ENCODE peak calls at places on chromosomes 3 and 15, in nine cellular contexts. K is NCI-H69, I is NCI-H1436, M is DMS53, B is BE2C, F is HTR-8/SVneo, N is GDM1, A is MV-4-11, S is Right ventricle myocardium superior. G is an unnamed sample.

GRCh38 chr3:43262194-43262593 is 24.1 kb upstream of the SNRK start:
- DNase-seq in B (no peak), M (no peak), S (no peak), A (no peak), K (no peak), I (no peak), F (no peak), N (no peak), G (no peak)

GRCh38 chr3:58469096-58469495 is 22.8 kb upstream of the KCTD6 start:
- DNase-seq in K (peak), S (no peak), B (no peak), M (no peak), I (no peak), N (no peak), F (no peak), A (no peak), G (peak)

GRCh38 chr15:38660726-38661125 is 96.1 kb upstream of the RASGRP1 start:
- DNase-seq in K (peak), I (no peak), F (no peak), M (peak), A (peak), S (no peak), B (no peak), N (no peak), G (no peak)

GRCh38 chr3:28664123-28664522 is 315.5 kb upstream of the AZI2 start:
- DNase-seq in M (no peak), K (no peak), F (no peak), I (no peak), B (no peak), A (no peak), S (no peak), N (no peak), G (no peak)

GRCh38 chr3:138812806-138813205 is 21.9 kb downstream of the PIK3CB start:
- DNase-seq in I (no peak), F (no peak), S (no peak), A (peak), K (no peak), N (no peak), B (no peak), M (no peak), G (no peak)

GRCh38 chr15:38650936-38651327 is 86.3 kb upstream of the RASGRP1 start:
- DNase-seq in M (no peak), N (no peak), K (no peak), I (no peak), F (no peak), A (peak), S (no peak), B (no peak), G (no peak)

GRCh38 chr15:48623456-48623855 is 22.1 kb downstream of the FBN1 start:
- DNase-seq in S (no peak), F (no peak), A (no peak), B (no peak), I (no peak), M (no peak), K (no peak), N (no peak), G (no peak)

GRCh38 chr15:88331291-88331690 is 74.8 kb upstream of the NTRK3 start:
- DNase-seq in S (no peak), K (peak), N (peak), F (peak), B (peak), A (peak), M (peak), I (peak), G (peak)

GRCh38 chr3:67311440-67311839 is 313.3 kb downstream of the KBTBD8 start:
- DNase-seq in S (no peak), K (no peak), I (no peak), B (no peak), F (no peak), N (no peak), M (no peak), A (no peak), G (no peak)

GRCh38 chr15:77966540-77967290 is 110.8 kb downstream of the TBC1D2B start:
- DNase-seq in S (no peak), M (peak), A (peak), K (peak), F (peak), I (peak), N (no peak), B (no peak), G (no peak)

GRCh38 chr15:96160269-96160668 is 170.2 kb upstream of the NR2F2 start:
- DNase-seq in I (no peak), A (no peak), B (no peak), M (no peak), N (no peak), F (no peak), S (peak), K (no peak), G (no peak)

GRCh38 chr3:136938334-136938733 is 19.4 kb upstream of the IL20RB start:
- DNase-seq in A (peak), N (no peak), K (no peak), S (no peak), B (no peak), F (no peak), M (no peak), I (no peak), G (no peak)

GRCh38 chr3:133841196-133841595 is 35.6 kb downstream of the SRPRB start:
- DNase-seq in N (no peak), F (no peak), A (no peak), B (no peak), S (no peak), K (no peak), I (no peak), M (no peak), G (no peak)

GRCh38 chr15:58546635-58547627 is 115.1 kb downstream of the LIPC start:
- DNase-seq in K (peak), S (peak), I (no peak), N (no peak), A (no peak), M (peak), B (no peak), F (peak), G (no peak)

GRCh38 chr15:72013703-72014102 is 104.2 kb downstream of the MYO9A start:
- DNase-seq in S (no peak), N (no peak), F (no peak), A (no peak), B (no peak), K (no peak), I (no peak), M (no peak), G (no peak)

GRCh38 chr3:36257117-36257516 is 123.2 kb upstream of the STAC start:
- DNase-seq in M (peak), I (no peak), K (no peak), S (no peak), N (no peak), B (no peak), A (no peak), F (no peak), G (no peak)

GRCh38 chr15:69164807-69165636 is 4.6 kb downstream of the GLCE start:
- DNase-seq in A (peak), F (no peak), M (no peak), B (no peak), N (no peak), S (no peak), K (peak), I (no peak), G (no peak)

GRCh38 chr3:29317659-29318173 is 36.8 kb downstream of the RBMS3 start:
- DNase-seq in S (no peak), N (no peak), F (no peak), B (no peak), K (no peak), A (no peak), I (no peak), M (no peak), G (no peak)

GRCh38 chr15:75452968-75453702 is 1.6 kb upstream of the SIN3A start:
- DNase-seq in I (peak), B (peak), S (peak), A (peak), F (no peak), N (peak), K (peak), M (peak), G (peak)

GRCh38 chr15:70556376-70556775 is 207.0 kb downstream of the UACA start:
- DNase-seq in K (peak), S (no peak), M (no peak), N (no peak), I (no peak), A (no peak), F (no peak), B (no peak), G (no peak)

GRCh38 chr3:127485396-127486170 is 105.0 kb downstream of the TPRA1 start:
- DNase-seq in F (no peak), S (no peak), N (no peak), A (no peak), B (no peak), M (no peak), K (no peak), I (no peak), G (no peak)

GRCh38 chr3:105493305-105493892 is 126.7 kb downstream of the ALCAM start:
- DNase-seq in M (no peak), F (no peak), N (no peak), K (no peak), A (no peak), B (peak), S (no peak), I (no peak), G (peak)

GRCh38 chr3:38283810-38284775 is 2.0 kb downstream of the SLC22A14 start:
- DNase-seq in F (no peak), M (no peak), A (no peak), B (no peak), K (no peak), I (no peak), S (no peak), N (no peak), G (no peak)

GRCh38 chr15:83837946-83838571 is 184.1 kb downstream of the ADAMTSL3 start:
- DNase-seq in M (peak), F (peak), B (peak), A (peak), I (no peak), S (peak), K (peak), N (no peak), G (peak)

GRCh38 chr3:13685721-13686120 is 136.8 kb downstream of the FBLN2 start:
- DNase-seq in B (no peak), F (no peak), N (no peak), A (no peak), K (no peak), I (no peak), S (no peak), M (no peak), G (no peak)

GRCh38 chr3:20148456-20148855 is 37.5 kb downstream of the SGO1 start:
- DNase-seq in B (no peak), A (no peak), M (no peak), K (no peak), N (no peak), F (no peak), S (no peak), I (no peak), G (no peak)

GRCh38 chr3:169278667-169279066 is 384.8 kb downstream of the MECOM start:
- DNase-seq in B (no peak), M (no peak), N (no peak), K (no peak), S (no peak), F (no peak), I (no peak), A (no peak), G (no peak)

GRCh38 chr3:51389423-51390183 is 1.5 kb upstream of the RBM15B start:
- DNase-seq in N (peak), B (peak), A (peak), I (no peak), M (peak), K (peak), S (peak), F (peak), G (peak)

GRCh38 chr15:31325432-31325975 is 1.1 kb upstream of the KLF13 start:
- DNase-seq in M (peak), K (peak), S (peak), N (peak), I (peak), B (no peak), F (peak), A (peak), G (peak)

GRCh38 chr15:78685157-78685830 is 44.3 kb upstream of the CHRNB4 start:
- DNase-seq in F (no peak), K (peak), I (no peak), S (no peak), M (no peak), N (no peak), B (peak), A (no peak), G (peak)

GRCh38 chr3:64229903-64230302 is 4.6 kb upstream of the PRICKLE2 start:
- DNase-seq in M (peak), K (no peak), N (no peak), A (no peak), I (no peak), F (no peak), S (no peak), B (no peak), G (no peak)

GRCh38 chr3:176352716-176353334 is 844.5 kb downstream of the TBL1XR1 start:
- DNase-seq in N (no peak), S (no peak), B (no peak), M (no peak), K (no peak), I (no peak), F (no peak), A (no peak), G (no peak)

GRCh38 chr3:138944842-138945645 is 1.9 kb downstream of the FOXL2 start:
- DNase-seq in M (peak), N (no peak), F (no peak), S (no peak), B (no peak), I (no peak), K (no peak), A (no peak), G (peak)

GRCh38 chr15:73518180-73518862 is 75.4 kb downstream of the REC114 start:
- DNase-seq in M (no peak), N (no peak), K (peak), S (no peak), A (no peak), B (no peak), I (no peak), F (no peak), G (peak)

G was measured in SK-N-DZ.